ENCODE peak calls at places on chromosome 5, in six cellular contexts. One of them, this sample, is unnamed.

GRCh38 chr5:21773456-21773855 is 1079.7 kb downstream of the CDH12 start:
- DNase-seq in body of pancreas: no peak
- DNase-seq in lung: no peak
- DNase-seq in fibroblast of lung: no peak
- DNase-seq in tibial artery: no peak
- DNase-seq in astrocyte: no peak
- DNase-seq in this sample: no peak

GRCh38 chr5:90474235-90475107 is at the start of the genes MBLAC2 and POLR3G:
- DNase-seq in astrocyte: peak; percentile 80
- DNase-seq in fibroblast of lung: peak; percentile 92
- DNase-seq in body of pancreas: peak; percentile 96
- DNase-seq in tibial artery: peak; percentile 93
- DNase-seq in lung: peak; percentile 96
- DNase-seq in this sample: peak; percentile 96

GRCh38 chr5:158573829-158574228 is 525.9 kb downstream of the EBF1 start:
- DNase-seq in body of pancreas: no peak
- DNase-seq in fibroblast of lung: no peak
- DNase-seq in tibial artery: no peak
- DNase-seq in astrocyte: no peak
- DNase-seq in lung: peak; percentile 3
- DNase-seq in this sample: no peak

GRCh38 chr5:6576861-6577501 is 55.9 kb downstream of the NSUN2 start:
- DNase-seq in lung: peak; percentile 28
- DNase-seq in astrocyte: peak; percentile 58
- DNase-seq in body of pancreas: no peak
- DNase-seq in fibroblast of lung: peak; percentile 55
- DNase-seq in tibial artery: no peak
- DNase-seq in this sample: no peak

GRCh38 chr5:124343451-124343867 is 403.0 kb downstream of the ZNF608 start:
- DNase-seq in tibial artery: no peak
- DNase-seq in astrocyte: peak; percentile 99
- DNase-seq in body of pancreas: no peak
- DNase-seq in fibroblast of lung: peak; percentile 94
- DNase-seq in lung: no peak
- DNase-seq in this sample: no peak

GRCh38 chr5:161851691-161852299 is 3.9 kb downstream of the GABRA1 start:
- DNase-seq in lung: no peak
- DNase-seq in fibroblast of lung: no peak
- DNase-seq in astrocyte: no peak
- DNase-seq in tibial artery: no peak
- DNase-seq in body of pancreas: no peak
- DNase-seq in this sample: no peak

GRCh38 chr5:147737921-147738320 is 44.6 kb downstream of the JAKMIP2 start:
- DNase-seq in body of pancreas: no peak
- DNase-seq in fibroblast of lung: no peak
- DNase-seq in tibial artery: no peak
- DNase-seq in lung: no peak
- DNase-seq in astrocyte: no peak
- DNase-seq in this sample: no peak

GRCh38 chr5:140267559-140268018 is 35.3 kb downstream of the PFDN1 start:
- DNase-seq in tibial artery: no peak
- DNase-seq in lung: no peak
- DNase-seq in body of pancreas: no peak
- DNase-seq in astrocyte: no peak
- DNase-seq in fibroblast of lung: no peak
- DNase-seq in this sample: no peak

GRCh38 chr5:121967187-121967586 is 5.4 kb downstream of the SRFBP1 start:
- DNase-seq in body of pancreas: no peak
- DNase-seq in astrocyte: no peak
- DNase-seq in fibroblast of lung: peak; percentile 80
- DNase-seq in tibial artery: no peak
- DNase-seq in lung: no peak
- DNase-seq in this sample: no peak

GRCh38 chr5:1185652-1186350 is 15.6 kb upstream of the SLC6A19 start:
- DNase-seq in fibroblast of lung: no peak
- DNase-seq in body of pancreas: peak; percentile 75
- DNase-seq in tibial artery: no peak
- DNase-seq in astrocyte: no peak
- DNase-seq in lung: no peak
- DNase-seq in this sample: peak; percentile 27

GRCh38 chr5:93621340-93621872 is 38.4 kb downstream of the NR2F1 start:
- DNase-seq in lung: peak; percentile 83
- DNase-seq in tibial artery: peak; percentile 84
- DNase-seq in fibroblast of lung: peak; percentile 72
- DNase-seq in body of pancreas: peak; percentile 75
- DNase-seq in astrocyte: peak; percentile 86
- DNase-seq in this sample: peak; percentile 62

GRCh38 chr5:143143973-143144372 is 259.5 kb downstream of the NR3C1 start:
- DNase-seq in tibial artery: no peak
- DNase-seq in body of pancreas: no peak
- DNase-seq in fibroblast of lung: no peak
- DNase-seq in astrocyte: peak; percentile 66
- DNase-seq in lung: no peak
- DNase-seq in this sample: no peak

GRCh38 chr5:150781706-150782614 is 3.4 kb downstream of the SMIM3 start:
- DNase-seq in fibroblast of lung: peak; percentile 98
- DNase-seq in lung: no peak
- DNase-seq in astrocyte: peak; percentile 99
- DNase-seq in body of pancreas: no peak
- DNase-seq in tibial artery: peak; percentile 91
- DNase-seq in this sample: peak; percentile 51

GRCh38 chr5:10611290-10611689 is 47.4 kb downstream of the ANKRD33B start:
- DNase-seq in astrocyte: peak; percentile 78
- DNase-seq in body of pancreas: no peak
- DNase-seq in fibroblast of lung: peak; percentile 39
- DNase-seq in lung: no peak
- DNase-seq in tibial artery: peak; percentile 20
- DNase-seq in this sample: no peak

GRCh38 chr5:149392718-149393117 is 13.6 kb upstream of the IL17B start:
- DNase-seq in tibial artery: peak; percentile 16
- DNase-seq in astrocyte: peak; percentile 83
- DNase-seq in fibroblast of lung: peak; percentile 68
- DNase-seq in body of pancreas: no peak
- DNase-seq in lung: no peak
- DNase-seq in this sample: no peak

GRCh38 chr5:171418316-171418981 is 998 bp upstream of the FGF18 start:
- DNase-seq in astrocyte: peak; percentile 66
- DNase-seq in body of pancreas: peak; percentile 82
- DNase-seq in tibial artery: peak; percentile 89
- DNase-seq in fibroblast of lung: peak; percentile 85
- DNase-seq in lung: peak; percentile 81
- DNase-seq in this sample: peak; percentile 71

GRCh38 chr5:85476617-85477016 is 1091.9 kb upstream of the EDIL3 start:
- DNase-seq in lung: no peak
- DNase-seq in astrocyte: no peak
- DNase-seq in fibroblast of lung: no peak
- DNase-seq in body of pancreas: no peak
- DNase-seq in tibial artery: no peak
- DNase-seq in this sample: no peak

GRCh38 chr5:994821-995220 is 13.8 kb upstream of the NKD2 start:
- DNase-seq in fibroblast of lung: no peak
- DNase-seq in tibial artery: no peak
- DNase-seq in astrocyte: no peak
- DNase-seq in lung: no peak
- DNase-seq in body of pancreas: no peak
- DNase-seq in this sample: no peak

GRCh38 chr5:139639619-139640431 is 8.3 kb upstream of the CXXC5 start:
- DNase-seq in body of pancreas: peak; percentile 73
- DNase-seq in tibial artery: peak; percentile 64
- DNase-seq in fibroblast of lung: no peak
- DNase-seq in astrocyte: no peak
- DNase-seq in lung: no peak
- DNase-seq in this sample: peak; percentile 24

GRCh38 chr5:143029293-143029692 is 259.1 kb downstream of the ARHGAP26 start:
- DNase-seq in astrocyte: no peak
- DNase-seq in tibial artery: no peak
- DNase-seq in lung: no peak
- DNase-seq in body of pancreas: no peak
- DNase-seq in fibroblast of lung: no peak
- DNase-seq in this sample: no peak

GRCh38 chr5:139710370-139711066 is 62.4 kb downstream of the CXXC5 start:
- DNase-seq in fibroblast of lung: peak; percentile 42
- DNase-seq in lung: no peak
- DNase-seq in tibial artery: peak; percentile 88
- DNase-seq in body of pancreas: peak; percentile 59
- DNase-seq in astrocyte: peak; percentile 37
- DNase-seq in this sample: peak; percentile 61

GRCh38 chr5:57887851-57888621 is 405.4 kb upstream of the ACTBL2 start:
- DNase-seq in lung: peak; percentile 51
- DNase-seq in tibial artery: no peak
- DNase-seq in astrocyte: peak; percentile 69
- DNase-seq in fibroblast of lung: peak; percentile 60
- DNase-seq in body of pancreas: peak; percentile 53
- DNase-seq in this sample: peak; percentile 42

DNA sequence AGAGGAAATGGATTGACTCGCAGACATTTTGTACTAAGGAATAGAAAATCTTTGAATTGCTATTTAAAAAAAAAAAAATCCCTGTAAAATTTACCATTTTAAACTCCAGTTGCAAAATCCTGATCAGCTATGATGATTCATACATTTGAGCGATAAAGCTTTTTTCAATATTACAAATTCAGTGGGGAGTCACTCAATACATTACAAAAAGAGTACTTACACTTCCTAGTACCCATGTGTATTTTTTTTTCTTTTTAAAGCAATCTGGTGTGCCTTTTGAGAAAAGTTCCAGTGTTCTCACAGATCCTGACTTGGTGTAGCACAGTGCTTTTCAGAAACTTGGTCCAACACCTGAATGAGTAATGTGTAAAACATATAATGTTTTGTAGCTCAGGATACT is 54.3 kb downstream of the PIK3R1 start:
- DNase-seq in tibial artery: no peak
- DNase-seq in lung: no peak
- DNase-seq in fibroblast of lung: peak; percentile 21
- DNase-seq in body of pancreas: no peak
- DNase-seq in astrocyte: no peak
- DNase-seq in this sample: no peak
- H3K4me1 ChIP-seq in tibial artery: peaks cover 100% of the 10 kb centered on the region
- H3K4me1 ChIP-seq in lung: peaks cover 31% of the 10 kb centered on the region
- H3K4me1 ChIP-seq in fibroblast of lung: peaks cover 31% of the 10 kb centered on the region
- H3K4me1 ChIP-seq in body of pancreas: peaks cover 46% of the 10 kb centered on the region
- H3K4me1 ChIP-seq in astrocyte: peaks cover 9% of the 10 kb centered on the region
- H3K4me1 ChIP-seq in this sample: peaks cover 74% of the 10 kb centered on the region

GRCh38 chr5:179080724-179081123 is 20.6 kb downstream of the ZNF354C start:
- DNase-seq in lung: no peak
- DNase-seq in astrocyte: no peak
- DNase-seq in body of pancreas: no peak
- DNase-seq in tibial artery: no peak
- DNase-seq in fibroblast of lung: no peak
- DNase-seq in this sample: no peak
- H3K9me3 ChIP-seq in lung: peaks cover 76% of the 10 kb centered on the region
- H3K9me3 ChIP-seq in astrocyte: peaks cover 61% of the 10 kb centered on the region
- H3K9me3 ChIP-seq in body of pancreas: peaks cover 12% of the 10 kb centered on the region
- H3K9me3 ChIP-seq in tibial artery: peaks cover 36% of the 10 kb centered on the region
- H3K9me3 ChIP-seq in fibroblast of lung: peaks cover 17% of the 10 kb centered on the region
- H3K9me3 ChIP-seq in this sample: peaks cover 96% of the 10 kb centered on the region

DNA sequence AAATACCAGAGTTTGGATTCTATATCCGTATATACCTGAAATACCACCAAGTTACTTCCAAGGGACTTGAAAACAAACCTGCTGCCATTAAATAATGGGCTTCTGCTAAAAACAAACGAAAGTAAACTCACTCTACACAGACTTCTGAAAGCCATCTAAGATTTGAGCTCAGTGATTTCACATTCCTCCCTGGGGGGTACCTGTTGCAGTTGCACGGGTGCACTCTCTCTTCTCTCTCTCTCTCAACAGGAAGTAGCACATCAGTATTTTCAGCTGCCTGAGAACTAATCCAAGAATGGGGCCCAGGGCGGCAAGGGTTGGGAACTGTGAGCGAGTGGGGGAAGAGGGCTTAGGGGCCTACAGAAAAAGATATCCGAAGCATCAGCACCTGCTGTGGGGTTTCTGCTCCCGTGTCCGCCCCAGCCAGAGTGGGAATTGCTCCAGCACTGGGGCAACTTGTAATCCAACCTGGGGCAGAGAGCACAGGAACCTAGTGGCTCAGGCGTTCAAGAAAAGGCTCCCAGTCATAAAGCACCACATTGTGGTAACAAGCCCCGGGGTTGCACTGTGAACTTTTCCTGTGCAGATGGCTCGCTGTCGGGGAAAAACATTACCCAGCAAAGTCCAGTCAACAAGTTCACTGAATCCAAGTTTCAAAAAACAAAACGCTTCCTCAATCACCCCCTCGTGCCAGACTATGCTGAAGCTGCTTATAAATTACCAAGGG is 99.8 kb downstream of the EFNA5 start:
- DNase-seq in lung: no peak
- DNase-seq in astrocyte: no peak
- DNase-seq in fibroblast of lung: no peak
- DNase-seq in tibial artery: no peak
- DNase-seq in body of pancreas: no peak
- DNase-seq in this sample: peak; percentile 55
- H3K4me1 ChIP-seq in lung: peaks cover 14% of the 10 kb centered on the region
- H3K4me1 ChIP-seq in astrocyte: peaks cover 16% of the 10 kb centered on the region
- H3K4me1 ChIP-seq in fibroblast of lung: peaks cover 1% of the 10 kb centered on the region
- H3K4me1 ChIP-seq in tibial artery: peaks cover 44% of the 10 kb centered on the region
- H3K4me1 ChIP-seq in body of pancreas: peaks cover 9% of the 10 kb centered on the region
- H3K4me1 ChIP-seq in this sample: peaks cover 27% of the 10 kb centered on the region

DNA sequence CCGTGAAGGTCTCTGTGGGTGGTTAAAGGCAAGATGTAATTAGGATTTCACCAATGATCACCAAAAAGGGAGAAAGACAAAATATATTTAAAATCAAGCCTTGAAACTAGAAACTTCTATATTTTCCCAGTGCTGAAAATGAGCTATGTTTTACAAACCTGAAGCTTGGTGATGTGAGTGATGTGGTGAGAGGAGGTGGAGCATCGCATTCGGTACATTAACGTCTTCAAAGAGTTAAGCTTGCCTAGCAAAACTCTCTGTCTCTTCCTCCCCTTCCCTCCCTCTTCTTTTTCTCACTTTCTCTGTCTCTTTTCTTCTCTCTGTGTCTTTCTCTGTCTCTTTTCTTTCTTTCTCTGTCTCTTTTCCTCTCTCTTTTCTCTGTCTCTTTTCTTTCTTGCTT is 347.3 kb upstream of the IRX2 start:
- DNase-seq in astrocyte: no peak
- DNase-seq in lung: no peak
- DNase-seq in body of pancreas: no peak
- DNase-seq in fibroblast of lung: no peak
- DNase-seq in tibial artery: no peak
- DNase-seq in this sample: no peak
- H3K9me3 ChIP-seq in astrocyte: no peaks in the 10 kb centered on the region
- H3K9me3 ChIP-seq in lung: no peaks in the 10 kb centered on the region
- H3K9me3 ChIP-seq in body of pancreas: no peaks in the 10 kb centered on the region
- H3K9me3 ChIP-seq in fibroblast of lung: no peaks in the 10 kb centered on the region
- H3K9me3 ChIP-seq in tibial artery: no peaks in the 10 kb centered on the region
- H3K9me3 ChIP-seq in this sample: no peaks in the 10 kb centered on the region

GRCh38 chr5:56060276-56061110 is 65.7 kb upstream of the IL6ST start:
- DNase-seq in astrocyte: peak; percentile 39
- DNase-seq in tibial artery: no peak
- DNase-seq in fibroblast of lung: no peak
- DNase-seq in body of pancreas: no peak
- DNase-seq in lung: no peak
- DNase-seq in this sample: no peak
- H3K4me1 ChIP-seq in astrocyte: peaks cover 13% of the 10 kb centered on the region
- H3K4me1 ChIP-seq in tibial artery: peaks cover 9% of the 10 kb centered on the region
- H3K4me1 ChIP-seq in fibroblast of lung: peaks cover 2% of the 10 kb centered on the region
- H3K4me1 ChIP-seq in body of pancreas: peaks cover 23% of the 10 kb centered on the region
- H3K4me1 ChIP-seq in lung: peaks cover 2% of the 10 kb centered on the region
- H3K4me1 ChIP-seq in this sample: no peaks in the 10 kb centered on the region

GRCh38 chr5:114830114-114830513 is 339.6 kb downstream of the TRIM36 start:
- DNase-seq in body of pancreas: no peak
- DNase-seq in lung: no peak
- DNase-seq in tibial artery: no peak
- DNase-seq in fibroblast of lung: no peak
- DNase-seq in astrocyte: no peak
- DNase-seq in this sample: no peak
- H3K9me3 ChIP-seq in body of pancreas: no peaks in the 10 kb centered on the region
- H3K9me3 ChIP-seq in lung: peaks cover 3% of the 10 kb centered on the region
- H3K9me3 ChIP-seq in tibial artery: no peaks in the 10 kb centered on the region
- H3K9me3 ChIP-seq in fibroblast of lung: no peaks in the 10 kb centered on the region
- H3K9me3 ChIP-seq in astrocyte: no peaks in the 10 kb centered on the region
- H3K9me3 ChIP-seq in this sample: no peaks in the 10 kb centered on the region

GRCh38 chr5:65971643-65972042 is 45.3 kb downstream of the ERBIN start:
- DNase-seq in tibial artery: no peak
- DNase-seq in astrocyte: no peak
- DNase-seq in lung: no peak
- DNase-seq in fibroblast of lung: no peak
- DNase-seq in body of pancreas: no peak
- DNase-seq in this sample: no peak
- H3K4me1 ChIP-seq in tibial artery: peaks cover 33% of the 10 kb centered on the region
- H3K4me1 ChIP-seq in astrocyte: peaks cover 6% of the 10 kb centered on the region
- H3K4me1 ChIP-seq in lung: peaks cover 23% of the 10 kb centered on the region
- H3K4me1 ChIP-seq in fibroblast of lung: no peaks in the 10 kb centered on the region
- H3K4me1 ChIP-seq in body of pancreas: peaks cover 20% of the 10 kb centered on the region
- H3K4me1 ChIP-seq in this sample: no peaks in the 10 kb centered on the region

This sample was measured in transverse colon.